ENCODE peak calls at places on chromosomes 5 and 9, in seven cellular contexts. M is RWPE1; K is ELR; I is H9; S is astrocyte of the spinal cord; F is GDM1; A is stimulated activated CD4-positive, alpha-beta T cell treated with anti-CD3 and anti-CD28 coated beads, Interleukin-15, amount 100 ng/mL, for 24 hours. L is an unnamed sample.

GRCh38 chr9:89185980-89186379 is 7.4 kb upstream of the SHC3 start:
- DNase-seq in F (no peak), I (peak; percentile 61), S (peak; percentile 23), A (no peak), M (no peak), K (peak; percentile 38), L (no peak)

GRCh38 chr5:82792001-82792615 is 285.1 kb downstream of the TMEM167A start:
- DNase-seq in F (no peak), M (no peak), A (no peak), K (no peak), I (no peak), S (no peak), L (no peak)

GRCh38 chr5:141681695-141682641 is at the start of gene ARAP3:
- DNase-seq in I (peak; percentile 83), A (peak; percentile 52), M (peak; percentile 95), S (peak; percentile 83), K (peak; percentile 94), F (peak; percentile 20), L (peak; percentile 94)

GRCh38 chr5:105968961-105969360 is 1701.8 kb downstream of the EFNA5 start:
- DNase-seq in K (no peak), M (no peak), I (no peak), A (no peak), F (no peak), S (no peak), L (no peak)

GRCh38 chr5:80877592-80877991 is 82.6 kb upstream of the RASGRF2 start:
- DNase-seq in S (no peak), F (no peak), M (no peak), I (no peak), A (no peak), K (no peak), L (no peak)

GRCh38 chr9:122383992-122384461 is 13.2 kb downstream of the PTGS1 start:
- DNase-seq in I (no peak), M (peak; percentile 68), A (no peak), F (no peak), S (no peak), K (peak; percentile 66), L (no peak)

GRCh38 chr9:37327553-37327952 is 94.9 kb upstream of the GRHPR start:
- DNase-seq in M (no peak), I (no peak), F (no peak), S (no peak), K (no peak), A (no peak), L (no peak)

GRCh38 chr5:172540099-172540870 is 86.0 kb upstream of the SH3PXD2B start:
- DNase-seq in K (no peak), S (no peak), A (no peak), I (no peak), M (no peak), F (no peak), L (no peak)

GRCh38 chr5:58394326-58394725 is 65.6 kb downstream of the PLK2 start:
- DNase-seq in M (no peak), A (no peak), I (no peak), S (no peak), K (peak; percentile 11), F (no peak), L (no peak)

L was measured in left cardiac atrium.